ENCODE peak calls at places on chromosomes 12 and 14, in seven cellular contexts. One of them, this sample, is unnamed.

GRCh38 chr12:105428793-105429192 is 98.3 kb downstream of the C12orf75 start:
- DNase-seq in sigmoid colon: no peak
- DNase-seq in fibroblast of lung: no peak
- DNase-seq in lung: no peak
- DNase-seq in stomach: no peak
- DNase-seq in gastrocnemius medialis: no peak
- DNase-seq in cardiac muscle cell: no peak
- DNase-seq in this sample: no peak

GRCh38 chr12:86376052-86376451 is 119.9 kb upstream of the MGAT4C start:
- DNase-seq in gastrocnemius medialis: no peak
- DNase-seq in fibroblast of lung: no peak
- DNase-seq in lung: no peak
- DNase-seq in sigmoid colon: no peak
- DNase-seq in cardiac muscle cell: peak; percentile 24
- DNase-seq in stomach: no peak
- DNase-seq in this sample: no peak

GRCh38 chr12:53676715-53677611 is 1.1 kb upstream of the ATP5MC2 start:
- DNase-seq in gastrocnemius medialis: peak; percentile 80
- DNase-seq in lung: no peak
- DNase-seq in fibroblast of lung: peak; percentile 36
- DNase-seq in cardiac muscle cell: peak; percentile 52
- DNase-seq in stomach: peak; percentile 28
- DNase-seq in sigmoid colon: peak; percentile 78
- DNase-seq in this sample: peak; percentile 52

GRCh38 chr14:105485720-105486332 is 860 bp upstream of the CRIP1 start:
- DNase-seq in cardiac muscle cell: peak; percentile 71
- DNase-seq in fibroblast of lung: no peak
- DNase-seq in sigmoid colon: no peak
- DNase-seq in gastrocnemius medialis: no peak
- DNase-seq in stomach: no peak
- DNase-seq in lung: no peak
- DNase-seq in this sample: peak; percentile 62

GRCh38 chr14:24843494-24843893 is 206.5 kb downstream of the STXBP6 start:
- DNase-seq in cardiac muscle cell: no peak
- DNase-seq in fibroblast of lung: no peak
- DNase-seq in gastrocnemius medialis: no peak
- DNase-seq in lung: no peak
- DNase-seq in stomach: no peak
- DNase-seq in sigmoid colon: no peak
- DNase-seq in this sample: no peak

GRCh38 chr14:97377550-97377949 is 580.4 kb downstream of the VRK1 start:
- DNase-seq in sigmoid colon: no peak
- DNase-seq in lung: no peak
- DNase-seq in gastrocnemius medialis: no peak
- DNase-seq in stomach: no peak
- DNase-seq in fibroblast of lung: no peak
- DNase-seq in cardiac muscle cell: peak; percentile 13
- DNase-seq in this sample: no peak

GRCh38 chr14:50321009-50321660 is 9.0 kb downstream of the DMAC2L start:
- DNase-seq in gastrocnemius medialis: peak; percentile 51
- DNase-seq in sigmoid colon: peak; percentile 82
- DNase-seq in lung: peak; percentile 56
- DNase-seq in cardiac muscle cell: peak; percentile 79
- DNase-seq in stomach: peak; percentile 63
- DNase-seq in fibroblast of lung: peak; percentile 96
- DNase-seq in this sample: peak; percentile 73

GRCh38 chr12:115233891-115234543 is 550.0 kb upstream of the TBX3 start:
- DNase-seq in fibroblast of lung: no peak
- DNase-seq in sigmoid colon: no peak
- DNase-seq in gastrocnemius medialis: no peak
- DNase-seq in stomach: no peak
- DNase-seq in lung: no peak
- DNase-seq in cardiac muscle cell: peak; percentile 42
- DNase-seq in this sample: no peak

GRCh38 chr12:45878630-45879255 is 111.6 kb downstream of the SCAF11 start:
- DNase-seq in fibroblast of lung: no peak
- DNase-seq in gastrocnemius medialis: no peak
- DNase-seq in cardiac muscle cell: no peak
- DNase-seq in stomach: no peak
- DNase-seq in sigmoid colon: no peak
- DNase-seq in lung: no peak
- DNase-seq in this sample: no peak

GRCh38 chr12:109697877-109698468 is 15.7 kb upstream of the FAM222A start:
- DNase-seq in gastrocnemius medialis: peak; percentile 66
- DNase-seq in cardiac muscle cell: no peak
- DNase-seq in stomach: no peak
- DNase-seq in sigmoid colon: no peak
- DNase-seq in lung: no peak
- DNase-seq in fibroblast of lung: no peak
- DNase-seq in this sample: no peak

GRCh38 chr14:71693373-71693772 is 238.9 kb upstream of the RGS6 start:
- DNase-seq in gastrocnemius medialis: no peak
- DNase-seq in lung: no peak
- DNase-seq in cardiac muscle cell: no peak
- DNase-seq in fibroblast of lung: peak; percentile 62
- DNase-seq in stomach: no peak
- DNase-seq in sigmoid colon: no peak
- DNase-seq in this sample: no peak

GRCh38 chr12:51917746-51918453 is 10.6 kb downstream of the ACVRL1 start:
- DNase-seq in fibroblast of lung: no peak
- DNase-seq in stomach: peak; percentile 74
- DNase-seq in gastrocnemius medialis: no peak
- DNase-seq in lung: no peak
- DNase-seq in cardiac muscle cell: no peak
- DNase-seq in sigmoid colon: peak; percentile 39
- DNase-seq in this sample: peak; percentile 24

GRCh38 chr14:67574156-67574555 is 25.9 kb downstream of the PIGH start:
- DNase-seq in gastrocnemius medialis: no peak
- DNase-seq in fibroblast of lung: no peak
- DNase-seq in lung: no peak
- DNase-seq in sigmoid colon: peak; percentile 56
- DNase-seq in cardiac muscle cell: no peak
- DNase-seq in stomach: no peak
- DNase-seq in this sample: no peak
- H3K4me3 ChIP-seq in gastrocnemius medialis: no peak overlapping the region
- H3K4me3 ChIP-seq in fibroblast of lung: no peak overlapping the region
- H3K4me3 ChIP-seq in lung: no peak overlapping the region
- H3K4me3 ChIP-seq in sigmoid colon: no peak overlapping the region
- H3K4me3 ChIP-seq in cardiac muscle cell: no peak overlapping the region
- H3K4me3 ChIP-seq in stomach: no peak overlapping the region
- H3K4me3 ChIP-seq in this sample: no peak overlapping the region

DNA sequence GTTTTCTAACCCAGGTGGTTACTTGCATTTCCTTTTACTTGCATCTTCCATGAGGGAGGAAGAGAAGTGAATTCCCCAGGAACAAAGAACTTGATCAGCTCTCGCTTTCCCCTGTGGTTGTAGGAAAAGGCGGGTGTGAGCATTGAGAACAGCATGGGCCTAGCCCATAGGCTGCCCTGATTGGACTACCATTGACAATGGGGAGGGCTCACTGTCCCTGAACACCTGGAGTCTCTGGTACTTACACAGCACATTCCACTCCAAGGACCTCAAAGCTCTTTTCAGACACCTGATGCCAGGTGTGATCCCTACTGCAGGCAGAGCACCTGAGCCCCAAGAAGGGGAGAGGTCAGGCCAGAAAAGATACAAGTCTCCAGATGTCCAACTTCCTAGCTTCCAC is 25.0 kb downstream of the MAX start:
- DNase-seq in fibroblast of lung: no peak
- DNase-seq in gastrocnemius medialis: no peak
- DNase-seq in cardiac muscle cell: no peak
- DNase-seq in stomach: no peak
- DNase-seq in lung: no peak
- DNase-seq in sigmoid colon: no peak
- DNase-seq in this sample: no peak
- TF ChIP-seq CTCF in fibroblast of lung: no peak
- TF ChIP-seq CTCF in gastrocnemius medialis: no peak
- TF ChIP-seq CTCF in cardiac muscle cell: no peak
- TF ChIP-seq CTCF in stomach: no peak
- TF ChIP-seq CTCF in lung: no peak
- TF ChIP-seq CTCF in sigmoid colon: no peak
- TF ChIP-seq CTCF in this sample: no peak

DNA sequence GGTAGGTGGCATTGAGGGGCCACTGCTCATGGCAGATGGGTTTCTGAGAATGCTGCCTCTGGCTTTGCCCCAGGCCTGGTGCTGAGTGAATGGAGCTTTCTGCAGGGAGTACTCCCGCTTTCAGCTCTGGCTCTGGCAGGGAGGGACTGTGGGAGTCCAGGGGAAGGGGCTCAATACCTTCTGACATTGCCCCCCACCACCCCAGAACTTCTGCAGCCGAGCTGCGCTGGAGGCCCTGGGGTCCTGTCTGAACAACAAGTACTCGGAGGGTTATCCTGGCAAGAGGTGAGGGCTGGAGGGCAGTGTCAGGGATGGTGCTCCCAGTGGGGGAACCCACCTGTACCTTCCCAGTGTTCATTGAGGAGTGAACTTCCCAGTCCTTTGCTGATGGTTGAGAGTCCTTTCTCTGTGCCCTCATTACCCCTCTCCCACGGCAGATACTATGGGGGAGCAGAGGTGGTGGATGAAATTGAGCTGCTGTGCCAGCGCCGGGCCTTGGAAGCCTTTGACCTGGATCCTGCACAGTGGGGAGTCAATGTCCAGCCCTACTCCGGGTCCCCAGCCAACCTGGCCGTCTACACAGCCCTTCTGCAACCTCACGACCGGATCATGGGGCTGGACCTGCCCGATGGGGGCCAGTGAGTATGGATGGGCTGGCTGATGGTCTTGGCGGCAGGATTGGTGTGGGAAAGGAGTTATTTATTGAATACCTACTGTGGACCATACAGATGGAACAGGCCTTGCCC is 1.9 kb downstream of the SHMT2 start:
- DNase-seq in stomach: no peak
- DNase-seq in gastrocnemius medialis: no peak
- DNase-seq in fibroblast of lung: no peak
- DNase-seq in sigmoid colon: no peak
- DNase-seq in lung: no peak
- DNase-seq in cardiac muscle cell: no peak
- DNase-seq in this sample: no peak
- H3K4me3 ChIP-seq in stomach: peak overlapping the region; percentile 84
- H3K4me3 ChIP-seq in gastrocnemius medialis: no peak overlapping the region
- H3K4me3 ChIP-seq in fibroblast of lung: peak overlapping the region; percentile 88
- H3K4me3 ChIP-seq in sigmoid colon: no peak overlapping the region
- H3K4me3 ChIP-seq in lung: no peak overlapping the region
- H3K4me3 ChIP-seq in cardiac muscle cell: no peak overlapping the region
- H3K4me3 ChIP-seq in this sample: no peak overlapping the region

DNA sequence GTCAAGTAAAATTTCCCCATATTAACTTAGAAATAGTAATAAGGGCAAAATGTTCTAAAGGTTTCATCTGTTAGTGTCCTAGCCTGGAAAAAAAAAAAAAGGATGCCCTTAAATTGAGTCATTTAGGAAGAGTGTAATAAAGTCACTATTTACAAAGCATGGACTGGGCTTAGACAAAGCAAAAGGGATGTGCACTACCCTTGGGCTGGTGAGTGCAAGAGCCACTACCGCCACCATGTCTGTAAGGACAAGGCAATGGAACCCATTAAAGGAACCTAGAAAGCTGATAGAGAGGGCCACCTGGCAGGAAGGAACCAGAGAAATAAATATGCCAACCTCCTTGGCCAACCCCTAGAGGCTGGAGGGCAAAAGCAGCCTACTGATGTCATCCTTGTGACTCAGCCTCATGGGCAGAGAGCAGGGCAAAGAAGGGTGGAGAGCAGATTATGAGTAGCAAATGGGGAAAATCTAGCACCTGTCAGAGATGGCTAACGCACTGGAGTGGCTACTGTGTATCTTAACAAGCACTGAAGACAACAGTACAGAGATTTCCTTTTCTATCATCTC is 59.5 kb upstream of the FUT8 start:
- DNase-seq in stomach: peak; percentile 50
- DNase-seq in gastrocnemius medialis: peak; percentile 30
- DNase-seq in cardiac muscle cell: no peak
- DNase-seq in fibroblast of lung: no peak
- DNase-seq in lung: no peak
- DNase-seq in sigmoid colon: no peak
- DNase-seq in this sample: peak; percentile 20
- TF ChIP-seq CTCF in stomach: no peak
- TF ChIP-seq CTCF in gastrocnemius medialis: no peak
- TF ChIP-seq CTCF in cardiac muscle cell: no peak
- TF ChIP-seq CTCF in fibroblast of lung: no peak
- TF ChIP-seq CTCF in lung: no peak
- TF ChIP-seq CTCF in sigmoid colon: no peak
- TF ChIP-seq CTCF in this sample: no peak

GRCh38 chr14:64645220-64645891 is 58.9 kb upstream of the PLEKHG3 start:
- DNase-seq in stomach: no peak
- DNase-seq in gastrocnemius medialis: no peak
- DNase-seq in cardiac muscle cell: peak; percentile 67
- DNase-seq in lung: no peak
- DNase-seq in fibroblast of lung: peak; percentile 87
- DNase-seq in sigmoid colon: peak; percentile 86
- DNase-seq in this sample: peak; percentile 57

GRCh38 chr14:64644629-64645028 is 59.6 kb upstream of the PLEKHG3 start:
- DNase-seq in gastrocnemius medialis: no peak
- DNase-seq in cardiac muscle cell: no peak
- DNase-seq in lung: no peak
- DNase-seq in sigmoid colon: no peak
- DNase-seq in stomach: no peak
- DNase-seq in fibroblast of lung: no peak
- DNase-seq in this sample: no peak

GRCh38 chr14:64649383-64649998 is 54.7 kb upstream of the PLEKHG3 start:
- DNase-seq in lung: no peak
- DNase-seq in gastrocnemius medialis: peak; percentile 78
- DNase-seq in cardiac muscle cell: no peak
- DNase-seq in fibroblast of lung: peak; percentile 64
- DNase-seq in stomach: no peak
- DNase-seq in sigmoid colon: peak; percentile 88
- DNase-seq in this sample: peak; percentile 53

GRCh38 chr14:64643709-64644108 is 60.5 kb upstream of the PLEKHG3 start:
- DNase-seq in stomach: no peak
- DNase-seq in cardiac muscle cell: no peak
- DNase-seq in sigmoid colon: no peak
- DNase-seq in gastrocnemius medialis: no peak
- DNase-seq in fibroblast of lung: no peak
- DNase-seq in lung: no peak
- DNase-seq in this sample: no peak

GRCh38 chr14:64646103-64646502 is 58.1 kb upstream of the PLEKHG3 start:
- DNase-seq in stomach: no peak
- DNase-seq in lung: no peak
- DNase-seq in sigmoid colon: peak; percentile 77
- DNase-seq in fibroblast of lung: peak; percentile 86
- DNase-seq in cardiac muscle cell: no peak
- DNase-seq in gastrocnemius medialis: no peak
- DNase-seq in this sample: no peak
- H3K4me3 ChIP-seq in stomach: no peak overlapping the region
- H3K4me3 ChIP-seq in lung: no peak overlapping the region
- H3K4me3 ChIP-seq in sigmoid colon: no peak overlapping the region
- H3K4me3 ChIP-seq in fibroblast of lung: no peak overlapping the region
- H3K4me3 ChIP-seq in cardiac muscle cell: no peak overlapping the region
- H3K4me3 ChIP-seq in gastrocnemius medialis: no peak overlapping the region
- H3K4me3 ChIP-seq in this sample: no peak overlapping the region

GRCh38 chr14:89015016-89015415 is 190.6 kb downstream of the TTC8 start:
- DNase-seq in fibroblast of lung: peak; percentile 28
- DNase-seq in gastrocnemius medialis: no peak
- DNase-seq in sigmoid colon: no peak
- DNase-seq in cardiac muscle cell: no peak
- DNase-seq in stomach: no peak
- DNase-seq in lung: no peak
- DNase-seq in this sample: no peak
- TF ChIP-seq CTCF in fibroblast of lung: peak; percentile 39
- TF ChIP-seq CTCF in gastrocnemius medialis: no peak
- TF ChIP-seq CTCF in sigmoid colon: no peak
- TF ChIP-seq CTCF in cardiac muscle cell: peak; percentile 32
- TF ChIP-seq CTCF in stomach: no peak
- TF ChIP-seq CTCF in lung: no peak
- TF ChIP-seq CTCF in this sample: no peak

This sample was measured in body of pancreas.